ENCODE peak calls at places on chromosomes 3 and 15, in four cellular contexts. One of them, this sample, is unnamed.
A peak's percentile ranks its signal among the peaks of the same experiment; 100 is the strongest.

GRCh38 chr3:171123913-171124312 is 97.4 kb upstream of the SLC2A2 start:
- DNase-seq in H1: no peak
- DNase-seq in HepG2: no peak
- DNase-seq in GM12878: no peak
- DNase-seq in this sample: no peak

GRCh38 chr3:187741403-187742350 is 3.6 kb downstream of the BCL6 start:
- DNase-seq in H1: peak; percentile 67
- DNase-seq in HepG2: peak; percentile 76
- DNase-seq in GM12878: no peak
- DNase-seq in this sample: peak; percentile 40

GRCh38 chr15:37698679-37699078 is 235.8 kb upstream of the TMCO5A start:
- DNase-seq in H1: no peak
- DNase-seq in HepG2: no peak
- DNase-seq in GM12878: no peak
- DNase-seq in this sample: no peak

GRCh38 chr15:49235446-49236207 is 65.6 kb downstream of the GALK2 start:
- DNase-seq in H1: peak; percentile 59
- DNase-seq in HepG2: peak; percentile 37
- DNase-seq in GM12878: peak; percentile 56
- DNase-seq in this sample: peak; percentile 44

GRCh38 chr15:79394231-79394630 is 37.9 kb upstream of the MINAR1 start:
- DNase-seq in H1: no peak
- DNase-seq in HepG2: no peak
- DNase-seq in GM12878: no peak
- DNase-seq in this sample: no peak

GRCh38 chr15:88915354-88915753 is 2.2 kb upstream of the MFGE8 start:
- DNase-seq in H1: no peak
- DNase-seq in HepG2: no peak
- DNase-seq in GM12878: no peak
- DNase-seq in this sample: no peak

GRCh38 chr15:22845289-22845900 is 6.9 kb downstream of the NIPA2 start:
- DNase-seq in H1: no peak
- DNase-seq in HepG2: peak; percentile 13
- DNase-seq in GM12878: no peak
- DNase-seq in this sample: no peak

GRCh38 chr3:45923755-45924154 is 19.5 kb upstream of the CXCR6 start:
- DNase-seq in H1: no peak
- DNase-seq in HepG2: no peak
- DNase-seq in GM12878: no peak
- DNase-seq in this sample: no peak

GRCh38 chr3:154316974-154317767 is 7.1 kb downstream of the DHX36 start:
- DNase-seq in H1: no peak
- DNase-seq in HepG2: no peak
- DNase-seq in GM12878: no peak
- DNase-seq in this sample: no peak

GRCh38 chr3:137695351-137695750 is 68.8 kb upstream of the SOX14 start:
- DNase-seq in H1: no peak
- DNase-seq in HepG2: no peak
- DNase-seq in GM12878: no peak
- DNase-seq in this sample: no peak

GRCh38 chr3:143814358-143814968 is 33.8 kb downstream of the SLC9A9 start:
- DNase-seq in H1: no peak
- DNase-seq in HepG2: no peak
- DNase-seq in GM12878: no peak
- DNase-seq in this sample: no peak

GRCh38 chr15:26082833-26083174 is 219.7 kb upstream of the ATP10A start:
- DNase-seq in H1: no peak
- DNase-seq in HepG2: no peak
- DNase-seq in GM12878: no peak
- DNase-seq in this sample: no peak

GRCh38 chr3:58090351-58090750 is 82.1 kb downstream of the FLNB start:
- DNase-seq in H1: no peak
- DNase-seq in HepG2: no peak
- DNase-seq in GM12878: no peak
- DNase-seq in this sample: no peak

GRCh38 chr3:105686324-105686897 is 182.4 kb downstream of the CBLB start:
- DNase-seq in H1: no peak
- DNase-seq in HepG2: no peak
- DNase-seq in GM12878: no peak
- DNase-seq in this sample: peak; percentile 29

GRCh38 chr3:4245671-4246070 is 57.5 kb upstream of the SETMAR start:
- DNase-seq in H1: peak; percentile 46
- DNase-seq in HepG2: peak; percentile 15
- DNase-seq in GM12878: no peak
- DNase-seq in this sample: no peak

GRCh38 chr15:74844319-74845207 is 1.6 kb upstream of the ULK3 start:
- DNase-seq in H1: no peak
- DNase-seq in HepG2: no peak
- DNase-seq in GM12878: no peak
- DNase-seq in this sample: peak; percentile 24

GRCh38 chr3:68148471-68148870 is 494.1 kb upstream of the SUCLG2 start:
- DNase-seq in H1: no peak
- DNase-seq in HepG2: no peak
- DNase-seq in GM12878: no peak
- DNase-seq in this sample: no peak

GRCh38 chr3:120460862-120461261 is 10.1 kb upstream of the FSTL1 start:
- DNase-seq in H1: no peak
- DNase-seq in HepG2: no peak
- DNase-seq in GM12878: no peak
- DNase-seq in this sample: no peak

GRCh38 chr3:32684029-32684799 is 774 bp upstream of the CNOT10 start:
- DNase-seq in H1: no peak
- DNase-seq in HepG2: no peak
- DNase-seq in GM12878: no peak
- DNase-seq in this sample: no peak

GRCh38 chr3:11764931-11765363 is 81.7 kb downstream of the TAMM41 start:
- DNase-seq in H1: no peak
- DNase-seq in HepG2: no peak
- DNase-seq in GM12878: no peak
- DNase-seq in this sample: no peak

GRCh38 chr3:122758877-122759670 is 34.6 kb downstream of the HSPBAP1 start:
- DNase-seq in H1: no peak
- DNase-seq in HepG2: no peak
- DNase-seq in GM12878: no peak
- DNase-seq in this sample: no peak

GRCh38 chr15:69305204-69305931 is 6.7 kb downstream of the PAQR5 start:
- DNase-seq in H1: no peak
- DNase-seq in HepG2: peak; percentile 52
- DNase-seq in GM12878: no peak
- DNase-seq in this sample: no peak
- TF ChIP-seq TCF12 in H1: no peak
- TF ChIP-seq TCF12 in HepG2: no peak
- TF ChIP-seq TCF12 in GM12878: no peak
- TF ChIP-seq TCF12 in this sample: peak; percentile 77

GRCh38 chr3:194327030-194327413 is 24.1 kb downstream of the CPN2 start:
- DNase-seq in H1: no peak
- DNase-seq in HepG2: no peak
- DNase-seq in GM12878: no peak
- DNase-seq in this sample: no peak

GRCh38 chr3:194327414-194328079 is 23.6 kb downstream of the CPN2 start:
- DNase-seq in H1: no peak
- DNase-seq in HepG2: no peak
- DNase-seq in GM12878: no peak
- DNase-seq in this sample: no peak

GRCh38 chr3:194325424-194326165 is 25.5 kb downstream of the CPN2 start:
- DNase-seq in H1: no peak
- DNase-seq in HepG2: no peak
- DNase-seq in GM12878: no peak
- DNase-seq in this sample: peak; percentile 75

GRCh38 chr3:194324823-194325327 is 26.3 kb downstream of the CPN2 start:
- DNase-seq in H1: no peak
- DNase-seq in HepG2: no peak
- DNase-seq in GM12878: no peak
- DNase-seq in this sample: no peak

DNA sequence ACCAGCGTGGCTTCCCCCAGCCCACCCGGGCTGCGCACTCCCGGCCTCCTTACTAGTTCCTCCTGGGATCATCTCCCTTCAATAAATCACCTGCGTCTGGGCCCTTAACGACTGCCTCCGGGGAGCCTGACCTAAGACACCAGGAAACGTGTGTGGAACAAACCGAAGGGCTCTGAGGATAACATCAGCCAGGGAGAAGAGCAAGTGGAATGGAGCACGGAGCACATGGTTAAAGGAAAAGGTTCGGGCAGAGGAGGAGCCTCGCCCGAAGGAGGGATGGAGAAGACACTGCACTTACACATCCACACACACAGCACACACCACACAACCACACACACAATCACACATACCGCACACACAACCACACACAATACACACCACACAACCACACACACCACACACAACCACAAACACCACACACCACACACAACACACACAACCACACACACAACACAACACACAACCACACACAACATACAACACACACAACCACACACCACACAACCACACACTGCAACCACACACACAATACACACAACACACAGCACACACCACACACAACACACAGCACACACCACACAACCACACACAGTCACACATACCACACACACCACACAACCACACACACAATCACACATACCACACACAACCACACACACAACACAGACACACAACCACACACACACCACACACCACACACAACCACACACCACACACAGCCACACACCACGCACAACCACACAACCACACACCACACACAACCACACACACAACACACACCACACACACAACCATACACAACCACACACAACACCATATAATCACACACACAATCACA is 24.7 kb downstream of the CPN2 start:
- DNase-seq in H1: no peak
- DNase-seq in HepG2: no peak
- DNase-seq in GM12878: no peak
- DNase-seq in this sample: no peak
- TF ChIP-seq TCF12 in H1: no peak
- TF ChIP-seq TCF12 in HepG2: no peak
- TF ChIP-seq TCF12 in GM12878: no peak
- TF ChIP-seq TCF12 in this sample: no peak

GRCh38 chr3:9602620-9603019 is 46.7 kb upstream of the MTMR14 start:
- DNase-seq in H1: no peak
- DNase-seq in HepG2: no peak
- DNase-seq in GM12878: no peak
- DNase-seq in this sample: no peak
- TF ChIP-seq TCF12 in H1: no peak
- TF ChIP-seq TCF12 in HepG2: no peak
- TF ChIP-seq TCF12 in GM12878: no peak
- TF ChIP-seq TCF12 in this sample: no peak

GRCh38 chr15:45637552-45638033 is 2.8 kb downstream of the SQOR start:
- DNase-seq in H1: no peak
- DNase-seq in HepG2: peak; percentile 80
- DNase-seq in GM12878: peak; percentile 85
- DNase-seq in this sample: no peak
- TF ChIP-seq TCF12 in H1: no peak
- TF ChIP-seq TCF12 in HepG2: no peak
- TF ChIP-seq TCF12 in GM12878: no peak
- TF ChIP-seq TCF12 in this sample: no peak

DNA sequence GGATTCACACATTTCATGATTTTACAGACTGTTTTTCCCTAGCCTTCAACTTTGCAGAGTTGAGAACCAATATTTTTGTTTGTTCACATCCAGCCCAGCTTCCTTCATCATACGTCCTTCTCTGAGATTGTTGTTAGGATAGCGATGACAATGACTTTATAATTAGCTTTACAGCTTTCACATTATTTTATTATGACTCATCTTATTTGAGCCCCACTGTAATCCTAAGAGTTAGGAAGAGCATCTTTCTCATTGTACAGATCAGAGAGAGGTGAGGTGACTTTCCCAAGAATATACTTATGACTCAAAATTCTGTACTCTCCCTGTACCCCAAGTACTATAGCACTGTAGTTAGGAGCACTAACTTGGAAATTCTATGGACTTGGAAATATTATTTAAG is 156.1 kb downstream of the ALDH1A2 start:
- DNase-seq in H1: no peak
- DNase-seq in HepG2: no peak
- DNase-seq in GM12878: no peak
- DNase-seq in this sample: no peak
- TF ChIP-seq TCF12 in H1: no peak
- TF ChIP-seq TCF12 in HepG2: no peak
- TF ChIP-seq TCF12 in GM12878: no peak
- TF ChIP-seq TCF12 in this sample: no peak

GRCh38 chr3:73398084-73398483 is 226.7 kb downstream of the PDZRN3 start:
- DNase-seq in H1: no peak
- DNase-seq in HepG2: no peak
- DNase-seq in GM12878: no peak
- DNase-seq in this sample: no peak

GRCh38 chr3:73399106-73399505 is 225.6 kb downstream of the PDZRN3 start:
- DNase-seq in H1: no peak
- DNase-seq in HepG2: no peak
- DNase-seq in GM12878: no peak
- DNase-seq in this sample: no peak

GRCh38 chr3:73399666-73400253 is 225.0 kb downstream of the PDZRN3 start:
- DNase-seq in H1: no peak
- DNase-seq in HepG2: no peak
- DNase-seq in GM12878: no peak
- DNase-seq in this sample: no peak

GRCh38 chr3:73401616-73402265 is 223.0 kb downstream of the PDZRN3 start:
- DNase-seq in H1: no peak
- DNase-seq in HepG2: no peak
- DNase-seq in GM12878: no peak
- DNase-seq in this sample: no peak

DNA sequence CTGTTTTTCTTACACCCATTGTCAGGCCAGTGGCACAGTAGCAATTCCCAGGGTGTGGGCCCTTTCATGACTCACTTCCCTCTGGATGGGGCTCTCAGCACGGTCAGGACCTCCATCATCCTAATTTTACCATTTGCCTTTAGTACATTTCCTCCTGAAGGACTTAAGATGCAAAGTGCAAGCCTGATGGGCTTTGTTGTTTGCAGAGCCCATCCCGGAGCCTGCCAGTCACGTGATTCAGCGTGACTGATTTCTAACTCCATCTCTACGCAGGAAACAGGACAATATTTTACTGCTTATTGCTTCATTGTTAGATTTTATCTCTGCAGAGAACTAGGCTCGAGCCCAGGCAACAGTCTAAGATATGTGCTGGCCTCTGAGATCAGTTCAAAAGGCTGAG is 223.7 kb downstream of the PDZRN3 start:
- DNase-seq in H1: no peak
- DNase-seq in HepG2: no peak
- DNase-seq in GM12878: no peak
- DNase-seq in this sample: no peak
- TF ChIP-seq TCF12 in H1: no peak
- TF ChIP-seq TCF12 in HepG2: no peak
- TF ChIP-seq TCF12 in GM12878: no peak
- TF ChIP-seq TCF12 in this sample: peak; percentile 21

DNA sequence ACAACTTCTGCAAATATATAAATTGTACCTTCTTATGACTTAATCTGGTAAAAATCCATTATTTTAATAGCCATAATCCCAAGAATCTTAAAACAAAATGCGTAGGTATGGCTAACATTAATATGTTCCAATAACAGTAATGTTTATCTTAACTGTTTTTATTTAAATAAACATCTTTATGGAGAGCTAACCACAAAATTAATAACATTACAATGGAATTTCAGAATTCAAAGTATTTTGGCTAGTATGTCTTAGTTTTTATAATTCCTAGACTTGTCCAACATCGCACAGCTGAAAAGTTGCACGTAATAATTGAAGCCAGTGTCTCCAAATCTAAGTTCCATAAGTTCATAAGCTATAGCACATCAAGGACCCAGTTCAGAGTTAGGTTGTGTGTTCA is 47.6 kb downstream of the ANKRD28 start:
- DNase-seq in H1: no peak
- DNase-seq in HepG2: no peak
- DNase-seq in GM12878: no peak
- DNase-seq in this sample: no peak
- TF ChIP-seq TCF12 in H1: no peak
- TF ChIP-seq TCF12 in HepG2: no peak
- TF ChIP-seq TCF12 in GM12878: no peak
- TF ChIP-seq TCF12 in this sample: no peak

GRCh38 chr3:50542177-50543034 is 25.1 kb downstream of the C3orf18 start:
- DNase-seq in H1: peak; percentile 94
- DNase-seq in HepG2: peak; percentile 40
- DNase-seq in GM12878: no peak
- DNase-seq in this sample: peak; percentile 89
- TF ChIP-seq TCF12 in H1: peak; percentile 28
- TF ChIP-seq TCF12 in HepG2: no peak
- TF ChIP-seq TCF12 in GM12878: no peak
- TF ChIP-seq TCF12 in this sample: no peak

This sample was measured in SK-N-SH.